ENCODE peak calls at places on chromosomes 1 and 21, in seven cellular contexts. One of them, this sample, is unnamed.

GRCh38 chr1:1973716-1974642 is 29.6 kb downstream of the CFAP74 start:
- DNase-seq in GM12865: no peak
- DNase-seq in GF-D8: no peak
- DNase-seq in NCI-H2029: no peak
- DNase-seq in transverse colon: no peak
- DNase-seq in COR-L47: no peak
- DNase-seq in HTR-8/SVneo: no peak
- DNase-seq in this sample: no peak

GRCh38 chr21:34795152-34796141 is 126.7 kb downstream of the CLIC6 start:
- DNase-seq in GM12865: no peak
- DNase-seq in GF-D8: no peak
- DNase-seq in NCI-H2029: peak; percentile 64
- DNase-seq in transverse colon: peak; percentile 67
- DNase-seq in COR-L47: no peak
- DNase-seq in HTR-8/SVneo: no peak
- DNase-seq in this sample: peak; percentile 61

GRCh38 chr1:230392920-230393521 is 33.1 kb downstream of the PGBD5 start:
- DNase-seq in GM12865: no peak
- DNase-seq in GF-D8: no peak
- DNase-seq in NCI-H2029: no peak
- DNase-seq in transverse colon: no peak
- DNase-seq in COR-L47: no peak
- DNase-seq in HTR-8/SVneo: no peak
- DNase-seq in this sample: no peak

GRCh38 chr1:107689157-107689556 is 275.8 kb downstream of the VAV3 start:
- DNase-seq in GM12865: no peak
- DNase-seq in GF-D8: no peak
- DNase-seq in NCI-H2029: no peak
- DNase-seq in transverse colon: no peak
- DNase-seq in COR-L47: no peak
- DNase-seq in HTR-8/SVneo: no peak
- DNase-seq in this sample: no peak

GRCh38 chr21:39444406-39445145 is 1.0 kb downstream of the LCA5L start:
- DNase-seq in GM12865: no peak
- DNase-seq in GF-D8: no peak
- DNase-seq in NCI-H2029: no peak
- DNase-seq in transverse colon: no peak
- DNase-seq in COR-L47: no peak
- DNase-seq in HTR-8/SVneo: peak; percentile 44
- DNase-seq in this sample: no peak

GRCh38 chr1:203464226-203464625 is 11.4 kb upstream of the PRELP start:
- DNase-seq in GM12865: no peak
- DNase-seq in GF-D8: no peak
- DNase-seq in NCI-H2029: no peak
- DNase-seq in transverse colon: no peak
- DNase-seq in COR-L47: peak; percentile 69
- DNase-seq in HTR-8/SVneo: no peak
- DNase-seq in this sample: no peak

GRCh38 chr1:47872871-47873270 is 124.3 kb downstream of the TRABD2B start:
- DNase-seq in GM12865: no peak
- DNase-seq in GF-D8: no peak
- DNase-seq in NCI-H2029: no peak
- DNase-seq in transverse colon: no peak
- DNase-seq in COR-L47: no peak
- DNase-seq in HTR-8/SVneo: no peak
- DNase-seq in this sample: no peak

GRCh38 chr21:29376556-29376955 is 77.8 kb downstream of the BACH1 start:
- DNase-seq in GM12865: peak; percentile 81
- DNase-seq in GF-D8: no peak
- DNase-seq in NCI-H2029: no peak
- DNase-seq in transverse colon: peak; percentile 42
- DNase-seq in COR-L47: peak; percentile 47
- DNase-seq in HTR-8/SVneo: peak; percentile 36
- DNase-seq in this sample: peak; percentile 39